ENCODE peak calls at places on chromosome 4, in six cellular contexts. R, G, U, K, A and P are unnamed samples.

GRCh38 chr4:173468314-173468713 is 61.7 kb downstream of the HAND2 start:
- DNase-seq in R (no peak), G (no peak), U (no peak), K (no peak), A (no peak), P (no peak)

GRCh38 chr4:6768539-6768905 is 14.0 kb upstream of the KIAA0232 start:
- DNase-seq in R (no peak), G (no peak), U (no peak), K (no peak), A (no peak), P (no peak)

GRCh38 chr4:137533855-137534254 is 1.6 kb upstream of the PCDH18 start:
- DNase-seq in R (no peak), G (no peak), U (no peak), K (no peak), A (no peak), P (no peak)

GRCh38 chr4:16952462-16952871 is 54.0 kb upstream of the LDB2 start:
- DNase-seq in R (no peak), G (no peak), U (no peak), K (no peak), A (no peak), P (no peak)

GRCh38 chr4:183602444-183603102 is 56.4 kb downstream of the RWDD4 start:
- DNase-seq in R (no peak), G (no peak), U (no peak), K (no peak), A (no peak), P (no peak)

GRCh38 chr4:17109126-17109525 is 210.7 kb upstream of the LDB2 start:
- DNase-seq in R (no peak), G (no peak), U (no peak), K (no peak), A (no peak), P (no peak)

GRCh38 chr4:14345356-14345775 is 656.9 kb upstream of the CPEB2 start:
- DNase-seq in R (no peak), G (no peak), U (no peak), K (no peak), A (peak), P (no peak)

GRCh38 chr4:159545556-159545955 is 442.7 kb downstream of the RAPGEF2 start:
- DNase-seq in R (no peak), G (no peak), U (no peak), K (no peak), A (no peak), P (no peak)

GRCh38 chr4:85937507-85937906 is 422.3 kb downstream of the MAPK10 start:
- DNase-seq in R (no peak), G (no peak), U (no peak), K (no peak), A (no peak), P (no peak)

GRCh38 chr4:73429118-73429517 is 6.9 kb upstream of the AFP start:
- DNase-seq in R (no peak), G (no peak), U (no peak), K (no peak), A (no peak), P (no peak)

GRCh38 chr4:20337261-20337664 is 85.6 kb downstream of the SLIT2 start:
- DNase-seq in R (no peak), G (no peak), U (no peak), K (no peak), A (no peak), P (no peak)

GRCh38 chr4:89316931-89317366 is 9.3 kb upstream of the GPRIN3 start:
- DNase-seq in R (no peak), G (no peak), U (no peak), K (no peak), A (peak), P (no peak)

GRCh38 chr4:159864337-159864736 is 761.5 kb downstream of the RAPGEF2 start:
- DNase-seq in R (no peak), G (no peak), U (no peak), K (no peak), A (no peak), P (no peak)

GRCh38 chr4:115515379-115516171 is 402.2 kb upstream of the NDST4 start:
- DNase-seq in R (no peak), G (no peak), U (no peak), K (peak), A (no peak), P (no peak)

GRCh38 chr4:61200195-61200990 is at the start of gene ADGRL3:
- DNase-seq in R (no peak), G (no peak), U (peak), K (peak), A (no peak), P (peak)

GRCh38 chr4:25449270-25449669 is 72.2 kb downstream of the ANAPC4 start:
- DNase-seq in R (no peak), G (no peak), U (no peak), K (no peak), A (peak), P (no peak)

GRCh38 chr4:141346144-141346543 is 125.4 kb downstream of the ZNF330 start:
- DNase-seq in R (no peak), G (no peak), U (peak), K (peak), A (peak), P (no peak)